ENCODE peak calls at places on chromosome 22, in nine cellular contexts. D is kidney; F is A673; C is keratinocyte; Z is PC-3; W is upper lobe of right lung; Y is heart right ventricle; X is right lobe of liver; Q is effector memory CD4-positive, alpha-beta T cell. R is an unnamed sample. For H3K4me1 and H3K36me3, the result is how much of the 10 kb centered on the place peaks cover.

GRCh38 chr22:20992456-20993303 is 9.2 kb downstream of the THAP7 start:
- DNase-seq in D (peak), F (no peak), C (no peak), Z (no peak), W (no peak), Y (no peak), X (no peak), Q (no peak), R (no peak)

GRCh38 chr22:32674925-32675825 is 126.3 kb upstream of the TIMP3 start:
- DNase-seq in D (no peak), F (no peak), C (no peak), Z (no peak), W (no peak), Y (peak), X (no peak), Q (no peak), R (no peak)

GRCh38 chr22:41528938-41529561 is 15.2 kb downstream of the POLR3H start:
- DNase-seq in D (no peak), F (no peak), C (no peak), Z (no peak), W (no peak), Y (no peak), X (no peak), Q (no peak), R (no peak)

GRCh38 chr22:17712441-17712840 is 61.8 kb downstream of the BID start:
- DNase-seq in D (no peak), F (no peak), C (no peak), Z (peak), W (no peak), Y (no peak), X (no peak), Q (no peak), R (no peak)

GRCh38 chr22:23113067-23113846 is 28.5 kb downstream of the RSPH14 start:
- DNase-seq in D (no peak), F (peak), C (no peak), Z (no peak), W (no peak), Y (peak), X (no peak), Q (no peak), R (no peak)

GRCh38 chr22:39282642-39283311 is 36.6 kb downstream of the RPL3 start:
- DNase-seq in D (no peak), F (no peak), C (no peak), Z (peak), W (no peak), Y (no peak), X (peak), Q (no peak), R (no peak)

GRCh38 chr22:42871146-42872050 is 14.3 kb upstream of the ARFGAP3 start:
- DNase-seq in D (no peak), F (no peak), C (no peak), Z (no peak), W (no peak), Y (no peak), X (no peak), Q (no peak), R (no peak)

GRCh38 chr22:29330291-29330690 is 14.8 kb upstream of the RASL10A start:
- DNase-seq in D (no peak), F (no peak), C (no peak), Z (no peak), W (no peak), Y (no peak), X (no peak), Q (no peak), R (no peak)

GRCh38 chr22:22810018-22810427 is 77.6 kb upstream of the IGLL5 start:
- DNase-seq in D (peak), F (peak), C (no peak), Z (no peak), W (peak), Y (no peak), X (peak), Q (peak), R (peak)

GRCh38 chr22:29167032-29167911 is 38.4 kb upstream of the EMID1 start:
- DNase-seq in D (peak), F (no peak), C (no peak), Z (no peak), W (no peak), Y (no peak), X (no peak), Q (no peak), R (peak)

GRCh38 chr22:43945632-43946390 is 9.4 kb upstream of the SAMM50 start:
- DNase-seq in D (no peak), F (peak), C (no peak), Z (peak), W (peak), Y (peak), X (peak), Q (peak), R (peak)
- H3K4me3 ChIP-seq in D (no peak), F (no peak), C (no peak), Z (no peak), W (no peak), Y (no peak), X (no peak), Q (no peak), R (no peak)

GRCh38 chr22:35422936-35423335 is 23.0 kb downstream of the MCM5 start:
- DNase-seq in D (peak), F (no peak), C (no peak), Z (no peak), W (no peak), Y (no peak), X (no peak), Q (no peak), R (no peak)
- H3K4me1 ChIP-seq in D (under half), F (under half), C (under half), Z (under half), W (under half), Y (under half), X (under half), Q (under half), R (under half)

GRCh38 chr22:46278656-46279645 is 11.1 kb downstream of the TTC38 start:
- DNase-seq in D (no peak), F (no peak), C (no peak), Z (no peak), W (no peak), Y (no peak), X (no peak), Q (no peak), R (no peak)
- H3K36me3 ChIP-seq in D (half or more), F (under half), C (under half), Z (under half), W (half or more), Y (under half), X (half or more), Q (under half), R (under half)

GRCh38 chr22:43921361-43921760 is 2.2 kb upstream of the PNPLA3 start:
- DNase-seq in D (no peak), F (no peak), C (no peak), Z (peak), W (no peak), Y (no peak), X (peak), Q (no peak), R (no peak)

GRCh38 chr22:43922123-43922522 is 1.5 kb upstream of the PNPLA3 start:
- DNase-seq in D (no peak), F (no peak), C (no peak), Z (no peak), W (no peak), Y (no peak), X (no peak), Q (no peak), R (no peak)

GRCh38 chr22:43923191-43923590 is 414 bp upstream of the PNPLA3 start:
- DNase-seq in D (no peak), F (no peak), C (no peak), Z (no peak), W (no peak), Y (no peak), X (no peak), Q (no peak), R (no peak)

GRCh38 chr22:43917523-43917922 is 6.1 kb upstream of the PNPLA3 start:
- DNase-seq in D (no peak), F (no peak), C (no peak), Z (no peak), W (no peak), Y (no peak), X (no peak), Q (no peak), R (no peak)

DNA sequence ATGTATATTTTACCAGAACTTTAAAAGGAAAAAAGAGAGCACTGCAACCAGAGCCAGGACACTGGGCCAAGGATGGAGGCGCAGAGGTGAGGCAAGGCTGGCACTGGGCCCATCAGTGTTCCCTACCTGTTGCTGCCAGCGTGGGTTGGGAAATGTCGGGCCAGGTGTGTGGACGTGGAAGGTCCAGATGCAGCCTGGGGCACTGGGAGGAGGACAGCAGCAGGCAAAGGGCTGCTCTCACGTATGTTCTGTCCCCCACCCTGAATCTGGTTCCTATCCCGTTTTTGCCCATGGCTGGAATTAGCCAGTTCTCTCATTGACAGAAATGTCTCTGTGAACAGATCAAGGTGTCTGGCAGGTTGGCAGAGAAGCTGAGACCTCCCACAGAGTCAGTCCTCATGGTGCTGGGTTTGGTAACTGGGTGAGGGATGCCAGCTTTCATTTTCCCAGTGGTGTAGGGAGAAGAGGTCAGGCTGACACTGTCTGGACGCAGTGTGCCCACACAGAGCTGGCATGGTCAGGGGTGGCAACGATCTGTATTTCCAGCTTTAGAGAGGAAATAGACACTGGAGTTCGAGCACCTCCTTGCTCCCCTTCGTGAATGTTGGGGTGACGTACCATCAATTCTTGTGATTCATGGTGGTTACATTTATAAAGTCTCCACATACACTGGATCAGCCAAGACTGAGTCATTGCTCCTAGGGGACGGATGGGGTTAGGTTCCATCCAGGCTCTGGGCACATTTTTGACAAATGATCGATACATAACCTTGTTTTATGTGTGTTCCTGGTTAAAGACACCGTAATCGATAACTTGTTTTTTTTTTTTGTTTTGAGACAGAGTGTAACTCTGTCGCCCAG is 4.3 kb upstream of the PNPLA3 start:
- DNase-seq in D (no peak), F (no peak), C (no peak), Z (peak), W (no peak), Y (no peak), X (peak), Q (no peak), R (no peak)
- H3K4me3 ChIP-seq in D (no peak), F (no peak), C (no peak), Z (no peak), W (no peak), Y (no peak), X (no peak), Q (no peak), R (no peak)

GRCh38 chr22:31084811-31085492 is 3.8 kb downstream of the SMTN start:
- DNase-seq in D (peak), F (peak), C (no peak), Z (no peak), W (peak), Y (peak), X (peak), Q (peak), R (peak)

GRCh38 chr22:31083377-31083768 is 2.3 kb downstream of the SMTN start:
- DNase-seq in D (peak), F (no peak), C (no peak), Z (no peak), W (no peak), Y (peak), X (no peak), Q (no peak), R (peak)

GRCh38 chr22:31085493-31085824 is 4.3 kb downstream of the SMTN start:
- DNase-seq in D (no peak), F (peak), C (no peak), Z (no peak), W (no peak), Y (peak), X (no peak), Q (no peak), R (peak)

GRCh38 chr22:31082606-31083376 is 1.7 kb downstream of the SMTN start:
- DNase-seq in D (peak), F (peak), C (no peak), Z (peak), W (no peak), Y (peak), X (peak), Q (no peak), R (peak)

DNA sequence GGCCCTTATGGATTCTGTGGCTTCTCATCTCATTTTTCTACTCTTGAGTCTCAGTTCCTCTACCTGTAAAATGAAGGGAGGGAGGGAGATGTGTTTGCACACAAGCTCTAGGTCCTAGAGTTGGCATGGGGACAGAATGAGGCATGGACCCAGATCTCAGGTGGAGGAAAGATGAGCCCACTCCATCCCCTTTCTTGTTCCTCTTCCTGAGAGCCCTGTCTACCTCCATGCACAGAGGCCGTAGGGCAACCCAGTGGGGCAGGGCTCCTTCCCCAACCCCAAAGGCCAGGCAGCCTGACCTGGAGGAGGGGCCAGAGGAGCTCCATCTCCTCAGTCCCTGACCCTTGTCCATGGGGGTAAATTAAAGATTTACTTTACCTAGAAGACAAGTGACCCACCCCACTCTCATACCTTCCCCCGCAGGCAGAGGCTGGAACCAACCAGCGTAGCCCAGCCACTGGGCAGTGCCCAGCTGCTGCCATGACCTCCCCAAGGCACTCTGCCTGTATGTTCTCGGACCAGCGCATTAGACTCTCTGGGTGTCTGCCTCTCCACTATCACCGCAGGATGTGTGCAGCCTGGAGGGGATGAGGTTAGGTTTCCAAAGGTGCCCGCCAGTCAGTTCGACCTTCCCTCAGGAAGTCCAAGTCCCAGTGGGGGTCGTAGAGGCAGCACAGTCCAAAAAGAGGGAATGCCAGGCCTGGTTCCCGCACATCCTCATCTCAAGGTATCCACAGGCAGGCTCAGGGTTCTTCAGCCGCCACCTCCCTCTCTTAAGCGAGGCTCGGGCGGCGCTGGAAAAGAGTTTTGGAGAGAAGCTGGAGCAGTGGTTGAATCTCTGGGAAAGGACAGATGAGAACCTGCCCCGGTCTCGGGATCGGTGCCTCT is 3.0 kb downstream of the SMTN start:
- DNase-seq in D (no peak), F (no peak), C (no peak), Z (no peak), W (no peak), Y (no peak), X (no peak), Q (no peak), R (no peak)
- H3K4me1 ChIP-seq in D (under half), F (under half), C (half or more), Z (under half), W (under half), Y (under half), X (under half), Q (under half), R (under half)

R was measured in mucosa of descending colon.